ENCODE peak calls at places on chromosomes 7 and 10, in eight cellular contexts. One of them, this sample, is unnamed.
A peak's percentile ranks its signal among the peaks of the same experiment; 100 is the strongest.

GRCh38 chr10:100744136-100744979 is 1.0 kb upstream of the PAX2 start:
- DNase-seq in MM.1S: no peak
- DNase-seq in right lobe of liver: no peak
- DNase-seq in astrocyte: no peak
- DNase-seq in lower lobe of right lung: no peak
- DNase-seq in RWPE2: no peak
- DNase-seq in GM23338: peak; percentile 60
- DNase-seq in mammary epithelial cell: no peak
- DNase-seq in this sample: no peak

GRCh38 chr10:43252166-43252784 is 14.6 kb downstream of the RASGEF1A start:
- DNase-seq in MM.1S: no peak
- DNase-seq in right lobe of liver: no peak
- DNase-seq in astrocyte: no peak
- DNase-seq in lower lobe of right lung: no peak
- DNase-seq in RWPE2: no peak
- DNase-seq in GM23338: no peak
- DNase-seq in mammary epithelial cell: no peak
- DNase-seq in this sample: no peak

GRCh38 chr10:98487692-98488091 is 41.0 kb upstream of the HPS1 start:
- DNase-seq in MM.1S: no peak
- DNase-seq in right lobe of liver: no peak
- DNase-seq in astrocyte: no peak
- DNase-seq in lower lobe of right lung: no peak
- DNase-seq in RWPE2: no peak
- DNase-seq in GM23338: no peak
- DNase-seq in mammary epithelial cell: no peak
- DNase-seq in this sample: no peak

GRCh38 chr10:86267286-86268195 is 99.1 kb downstream of the GRID1 start:
- DNase-seq in MM.1S: no peak
- DNase-seq in right lobe of liver: no peak
- DNase-seq in astrocyte: no peak
- DNase-seq in lower lobe of right lung: no peak
- DNase-seq in RWPE2: peak; percentile 13
- DNase-seq in GM23338: no peak
- DNase-seq in mammary epithelial cell: no peak
- DNase-seq in this sample: no peak

GRCh38 chr10:69742356-69742695 is 59.4 kb upstream of the COL13A1 start:
- DNase-seq in MM.1S: no peak
- DNase-seq in right lobe of liver: no peak
- DNase-seq in astrocyte: peak; percentile 22
- DNase-seq in lower lobe of right lung: no peak
- DNase-seq in RWPE2: no peak
- DNase-seq in GM23338: no peak
- DNase-seq in mammary epithelial cell: no peak
- DNase-seq in this sample: no peak

GRCh38 chr7:157589680-157590079 is 252.9 kb downstream of the DNAJB6 start:
- DNase-seq in MM.1S: no peak
- DNase-seq in right lobe of liver: no peak
- DNase-seq in astrocyte: no peak
- DNase-seq in lower lobe of right lung: no peak
- DNase-seq in RWPE2: no peak
- DNase-seq in GM23338: no peak
- DNase-seq in mammary epithelial cell: no peak
- DNase-seq in this sample: no peak

GRCh38 chr7:75534727-75535307 is 42.7 kb downstream of the SPDYE5 start:
- DNase-seq in MM.1S: no peak
- DNase-seq in right lobe of liver: no peak
- DNase-seq in astrocyte: peak; percentile 84
- DNase-seq in lower lobe of right lung: no peak
- DNase-seq in RWPE2: no peak
- DNase-seq in GM23338: no peak
- DNase-seq in mammary epithelial cell: no peak
- DNase-seq in this sample: no peak

GRCh38 chr7:50324113-50324512 is 19.6 kb downstream of the IKZF1 start:
- DNase-seq in MM.1S: no peak
- DNase-seq in right lobe of liver: no peak
- DNase-seq in astrocyte: no peak
- DNase-seq in lower lobe of right lung: no peak
- DNase-seq in RWPE2: no peak
- DNase-seq in GM23338: no peak
- DNase-seq in mammary epithelial cell: no peak
- DNase-seq in this sample: no peak

GRCh38 chr10:132197271-132198067 is 10.7 kb downstream of the DPYSL4 start:
- DNase-seq in MM.1S: no peak
- DNase-seq in right lobe of liver: peak; percentile 50
- DNase-seq in astrocyte: no peak
- DNase-seq in lower lobe of right lung: peak; percentile 30
- DNase-seq in RWPE2: peak; percentile 44
- DNase-seq in GM23338: no peak
- DNase-seq in mammary epithelial cell: no peak
- DNase-seq in this sample: no peak

GRCh38 chr10:35569111-35569707 is 35.9 kb upstream of the GJD4 start:
- DNase-seq in MM.1S: no peak
- DNase-seq in right lobe of liver: no peak
- DNase-seq in astrocyte: no peak
- DNase-seq in lower lobe of right lung: no peak
- DNase-seq in RWPE2: no peak
- DNase-seq in GM23338: no peak
- DNase-seq in mammary epithelial cell: no peak
- DNase-seq in this sample: no peak

GRCh38 chr7:40219917-40220316 is 85.1 kb downstream of the SUGCT start:
- DNase-seq in MM.1S: no peak
- DNase-seq in right lobe of liver: no peak
- DNase-seq in astrocyte: peak; percentile 87
- DNase-seq in lower lobe of right lung: no peak
- DNase-seq in RWPE2: no peak
- DNase-seq in GM23338: no peak
- DNase-seq in mammary epithelial cell: peak; percentile 41
- DNase-seq in this sample: no peak

GRCh38 chr7:93409324-93409723 is 165.2 kb downstream of the CALCR start:
- DNase-seq in MM.1S: no peak
- DNase-seq in right lobe of liver: no peak
- DNase-seq in astrocyte: no peak
- DNase-seq in lower lobe of right lung: no peak
- DNase-seq in RWPE2: no peak
- DNase-seq in GM23338: no peak
- DNase-seq in mammary epithelial cell: no peak
- DNase-seq in this sample: no peak

GRCh38 chr7:116403265-116403664 is 96.3 kb upstream of the CAV2 start:
- DNase-seq in MM.1S: no peak
- DNase-seq in right lobe of liver: no peak
- DNase-seq in astrocyte: no peak
- DNase-seq in lower lobe of right lung: no peak
- DNase-seq in RWPE2: no peak
- DNase-seq in GM23338: no peak
- DNase-seq in mammary epithelial cell: no peak
- DNase-seq in this sample: no peak

GRCh38 chr10:17428616-17429097 is 25.7 kb downstream of the ST8SIA6 start:
- DNase-seq in MM.1S: peak; percentile 28
- DNase-seq in right lobe of liver: no peak
- DNase-seq in astrocyte: no peak
- DNase-seq in lower lobe of right lung: no peak
- DNase-seq in RWPE2: no peak
- DNase-seq in GM23338: peak; percentile 17
- DNase-seq in mammary epithelial cell: no peak
- DNase-seq in this sample: no peak

GRCh38 chr10:17427201-17427600 is 27.2 kb downstream of the ST8SIA6 start:
- DNase-seq in MM.1S: no peak
- DNase-seq in right lobe of liver: no peak
- DNase-seq in astrocyte: no peak
- DNase-seq in lower lobe of right lung: no peak
- DNase-seq in RWPE2: no peak
- DNase-seq in GM23338: no peak
- DNase-seq in mammary epithelial cell: no peak
- DNase-seq in this sample: no peak

GRCh38 chr10:17429490-17429889 is 24.9 kb downstream of the ST8SIA6 start:
- DNase-seq in MM.1S: no peak
- DNase-seq in right lobe of liver: no peak
- DNase-seq in astrocyte: no peak
- DNase-seq in lower lobe of right lung: no peak
- DNase-seq in RWPE2: no peak
- DNase-seq in GM23338: no peak
- DNase-seq in mammary epithelial cell: no peak
- DNase-seq in this sample: no peak

GRCh38 chr10:17426263-17426600 is 28.2 kb downstream of the ST8SIA6 start:
- DNase-seq in MM.1S: no peak
- DNase-seq in right lobe of liver: no peak
- DNase-seq in astrocyte: no peak
- DNase-seq in lower lobe of right lung: no peak
- DNase-seq in RWPE2: no peak
- DNase-seq in GM23338: no peak
- DNase-seq in mammary epithelial cell: no peak
- DNase-seq in this sample: no peak

DNA sequence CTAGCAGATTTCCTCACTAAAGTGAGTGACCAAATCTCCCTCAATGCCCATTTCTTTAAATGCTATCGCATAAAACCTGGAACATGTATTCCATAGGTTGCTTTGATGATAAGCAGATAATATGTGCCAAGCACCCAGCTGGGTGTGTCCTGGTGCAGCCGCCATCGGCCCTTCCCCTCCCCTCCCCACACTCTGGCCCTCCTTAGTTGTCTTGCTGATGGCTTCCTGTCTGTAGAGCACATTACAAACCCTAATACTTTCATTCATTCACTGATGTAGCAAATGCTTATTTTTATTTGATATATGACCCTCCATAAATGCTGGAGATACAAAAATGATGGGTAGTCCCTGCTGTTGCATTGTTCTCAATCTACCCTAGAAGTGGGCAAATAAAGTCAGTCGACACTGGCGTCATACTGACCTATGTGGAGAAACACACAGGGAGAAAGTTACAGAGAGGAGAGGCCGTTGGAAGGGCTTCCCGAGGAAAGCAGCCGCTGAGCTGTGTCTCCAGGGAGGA is 26.2 kb downstream of the ST8SIA6 start:
- DNase-seq in MM.1S: no peak
- DNase-seq in right lobe of liver: no peak
- DNase-seq in astrocyte: no peak
- DNase-seq in lower lobe of right lung: no peak
- DNase-seq in RWPE2: no peak
- DNase-seq in GM23338: no peak
- DNase-seq in mammary epithelial cell: no peak
- DNase-seq in this sample: no peak
- H3K4me3 ChIP-seq in MM.1S: no peak overlapping the region
- H3K4me3 ChIP-seq in right lobe of liver: no peak overlapping the region
- H3K4me3 ChIP-seq in astrocyte: no peak overlapping the region
- H3K4me3 ChIP-seq in lower lobe of right lung: no peak overlapping the region
- H3K4me3 ChIP-seq in RWPE2: no peak overlapping the region
- H3K4me3 ChIP-seq in GM23338: no peak overlapping the region
- H3K4me3 ChIP-seq in mammary epithelial cell: no peak overlapping the region
- H3K4me3 ChIP-seq in this sample: no peak overlapping the region

DNA sequence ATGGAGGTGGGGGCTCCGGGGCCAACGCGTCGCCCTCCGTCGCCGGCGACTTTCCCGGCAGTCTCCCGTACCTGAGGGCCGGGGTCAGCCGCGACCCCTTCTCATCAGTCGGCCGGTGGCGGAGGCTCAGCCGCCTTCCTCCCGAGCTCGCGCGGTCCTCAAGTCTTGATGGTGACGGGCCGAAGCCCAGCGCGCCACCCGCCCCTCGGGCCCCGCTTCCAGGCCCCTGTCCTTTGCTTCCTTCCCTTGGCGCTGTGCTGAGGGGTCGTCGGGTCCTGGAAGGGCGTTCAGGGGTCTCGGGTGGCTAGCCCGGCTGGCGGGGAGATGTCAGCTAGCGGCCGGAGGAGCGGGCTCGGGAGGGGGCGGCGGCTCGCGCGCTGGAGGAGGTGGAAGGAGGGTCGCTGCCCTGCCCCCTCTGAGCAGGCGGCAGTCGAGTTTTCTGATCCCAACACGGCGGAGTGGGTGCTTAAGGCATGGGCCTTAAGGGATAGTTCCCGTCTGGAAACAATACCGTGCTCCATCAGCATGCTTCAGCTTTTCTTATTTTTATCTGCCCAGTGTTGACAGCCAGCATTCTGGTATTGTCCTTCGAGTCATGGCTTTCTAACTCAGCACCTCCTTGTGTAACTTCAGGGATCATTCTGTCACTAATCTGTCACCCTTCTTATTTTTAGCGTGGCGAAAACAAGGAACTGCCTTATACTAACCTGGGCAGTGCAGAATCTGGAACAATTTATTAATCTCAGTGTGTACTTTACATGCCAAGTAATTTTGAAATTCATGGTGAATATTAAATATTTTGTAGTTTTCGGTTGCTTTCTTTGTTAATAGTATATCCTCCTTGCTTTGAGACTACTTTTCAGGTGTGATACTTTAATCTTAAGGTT is 748 bp downstream of the PHTF2 start:
- DNase-seq in MM.1S: peak; percentile 27
- DNase-seq in right lobe of liver: peak; percentile 66
- DNase-seq in astrocyte: peak; percentile 14
- DNase-seq in lower lobe of right lung: peak; percentile 63
- DNase-seq in RWPE2: no peak
- DNase-seq in GM23338: peak; percentile 56
- DNase-seq in mammary epithelial cell: peak; percentile 17
- DNase-seq in this sample: no peak
- TF ChIP-seq CTCF in MM.1S: no peak
- TF ChIP-seq CTCF in right lobe of liver: no peak
- TF ChIP-seq CTCF in astrocyte: no peak
- TF ChIP-seq CTCF in lower lobe of right lung: peak; percentile 7
- TF ChIP-seq CTCF in RWPE2: peak; percentile 20
- TF ChIP-seq CTCF in GM23338: peak; percentile 1
- TF ChIP-seq CTCF in mammary epithelial cell: no peak
- TF ChIP-seq CTCF in this sample: no peak

GRCh38 chr10:102599565-102600327 is 44.5 kb upstream of the TRIM8 start:
- DNase-seq in MM.1S: no peak
- DNase-seq in right lobe of liver: no peak
- DNase-seq in astrocyte: no peak
- DNase-seq in lower lobe of right lung: no peak
- DNase-seq in RWPE2: no peak
- DNase-seq in GM23338: no peak
- DNase-seq in mammary epithelial cell: no peak
- DNase-seq in this sample: no peak
- H3K36me3 ChIP-seq in MM.1S: no peaks in the 10 kb centered on the region
- H3K36me3 ChIP-seq in right lobe of liver: no peaks in the 10 kb centered on the region
- H3K36me3 ChIP-seq in astrocyte: no peaks in the 10 kb centered on the region
- H3K36me3 ChIP-seq in lower lobe of right lung: peaks cover 74% of the 10 kb centered on the region
- H3K36me3 ChIP-seq in RWPE2: peaks cover 11% of the 10 kb centered on the region
- H3K36me3 ChIP-seq in GM23338: no peaks in the 10 kb centered on the region
- H3K36me3 ChIP-seq in mammary epithelial cell: no peaks in the 10 kb centered on the region
- H3K36me3 ChIP-seq in this sample: no peaks in the 10 kb centered on the region

DNA sequence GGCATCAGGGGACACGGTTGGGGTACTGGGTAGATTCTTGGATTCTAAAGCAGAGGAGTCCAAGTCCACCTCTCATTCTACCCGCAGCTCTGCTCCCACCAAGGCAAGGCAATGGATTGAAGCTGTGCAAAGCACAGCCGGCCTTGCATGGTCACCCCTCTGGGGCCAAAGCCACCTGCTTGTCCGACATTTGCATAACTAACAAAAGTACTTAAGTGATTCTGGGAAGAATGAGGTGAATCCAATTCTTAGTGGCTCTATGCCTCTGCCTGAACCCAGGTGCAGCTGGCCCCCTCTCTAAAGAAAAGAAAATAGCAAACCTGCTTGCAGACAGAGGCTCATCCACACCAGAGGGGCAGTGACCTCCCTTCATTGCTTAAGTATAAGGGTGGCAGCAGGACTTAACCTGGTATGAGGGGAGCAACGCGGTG is 10.7 kb upstream of the COBL start:
- DNase-seq in MM.1S: no peak
- DNase-seq in right lobe of liver: no peak
- DNase-seq in astrocyte: no peak
- DNase-seq in lower lobe of right lung: no peak
- DNase-seq in RWPE2: no peak
- DNase-seq in GM23338: peak; percentile 96
- DNase-seq in mammary epithelial cell: no peak
- DNase-seq in this sample: no peak
- H3K4me3 ChIP-seq in MM.1S: no peak overlapping the region
- H3K4me3 ChIP-seq in right lobe of liver: no peak overlapping the region
- H3K4me3 ChIP-seq in astrocyte: no peak overlapping the region
- H3K4me3 ChIP-seq in lower lobe of right lung: no peak overlapping the region
- H3K4me3 ChIP-seq in RWPE2: no peak overlapping the region
- H3K4me3 ChIP-seq in GM23338: peak overlapping the region; percentile 59
- H3K4me3 ChIP-seq in mammary epithelial cell: no peak overlapping the region
- H3K4me3 ChIP-seq in this sample: no peak overlapping the region